ENCODE peak calls at places on chromosomes 16 and 17, in six cellular contexts. One of them, this sample, is unnamed.
A peak's percentile ranks its signal among the peaks of the same experiment; 100 is the strongest.

GRCh38 chr16:28183441-28183840 is 28.3 kb downstream of the XPO6 start:
- DNase-seq in GM23338: no peak
- DNase-seq in breast epithelium: no peak
- DNase-seq in transverse colon: no peak
- DNase-seq in HCT116: no peak
- DNase-seq in prostate gland: no peak
- DNase-seq in this sample: no peak

GRCh38 chr17:15744885-15745284 is 12.8 kb downstream of the TBC1D26 start:
- DNase-seq in GM23338: peak; percentile 17
- DNase-seq in breast epithelium: no peak
- DNase-seq in transverse colon: no peak
- DNase-seq in HCT116: no peak
- DNase-seq in prostate gland: no peak
- DNase-seq in this sample: no peak

GRCh38 chr17:18891541-18891940 is 33.6 kb downstream of the PRPSAP2 start:
- DNase-seq in GM23338: no peak
- DNase-seq in breast epithelium: no peak
- DNase-seq in transverse colon: no peak
- DNase-seq in HCT116: no peak
- DNase-seq in prostate gland: no peak
- DNase-seq in this sample: no peak

GRCh38 chr17:7438656-7439460 is 454 bp upstream of the FGF11 start:
- DNase-seq in GM23338: no peak
- DNase-seq in breast epithelium: no peak
- DNase-seq in transverse colon: no peak
- DNase-seq in HCT116: no peak
- DNase-seq in prostate gland: no peak
- DNase-seq in this sample: no peak

GRCh38 chr16:12188674-12189249 is 212.2 kb downstream of the SNX29 start:
- DNase-seq in GM23338: no peak
- DNase-seq in breast epithelium: no peak
- DNase-seq in transverse colon: peak; percentile 41
- DNase-seq in HCT116: no peak
- DNase-seq in prostate gland: no peak
- DNase-seq in this sample: no peak

GRCh38 chr16:75555213-75555706 is 792 bp downstream of the TMEM231 start:
- DNase-seq in GM23338: peak; percentile 98
- DNase-seq in breast epithelium: peak; percentile 74
- DNase-seq in transverse colon: peak; percentile 82
- DNase-seq in HCT116: peak; percentile 86
- DNase-seq in prostate gland: peak; percentile 73
- DNase-seq in this sample: no peak

GRCh38 chr17:56441331-56441730 is 152.2 kb upstream of the NOG start:
- DNase-seq in GM23338: no peak
- DNase-seq in breast epithelium: no peak
- DNase-seq in transverse colon: no peak
- DNase-seq in HCT116: no peak
- DNase-seq in prostate gland: no peak
- DNase-seq in this sample: no peak

GRCh38 chr17:499836-500543 is 147.4 kb upstream of the RPH3AL start:
- DNase-seq in GM23338: peak; percentile 23
- DNase-seq in breast epithelium: no peak
- DNase-seq in transverse colon: no peak
- DNase-seq in HCT116: no peak
- DNase-seq in prostate gland: no peak
- DNase-seq in this sample: no peak

GRCh38 chr16:17194190-17194780 is 276.5 kb downstream of the XYLT1 start:
- DNase-seq in GM23338: peak; percentile 88
- DNase-seq in breast epithelium: no peak
- DNase-seq in transverse colon: peak; percentile 65
- DNase-seq in HCT116: peak; percentile 24
- DNase-seq in prostate gland: peak; percentile 14
- DNase-seq in this sample: no peak

GRCh38 chr17:69179227-69179952 is 37.7 kb upstream of the ABCA6 start:
- DNase-seq in GM23338: peak; percentile 8
- DNase-seq in breast epithelium: no peak
- DNase-seq in transverse colon: no peak
- DNase-seq in HCT116: no peak
- DNase-seq in prostate gland: no peak
- DNase-seq in this sample: no peak

GRCh38 chr16:10609410-10609774 is 29.0 kb upstream of the EMP2 start:
- DNase-seq in GM23338: no peak
- DNase-seq in breast epithelium: no peak
- DNase-seq in transverse colon: no peak
- DNase-seq in HCT116: no peak
- DNase-seq in prostate gland: no peak
- DNase-seq in this sample: no peak

GRCh38 chr16:84896847-84897246 is 77.1 kb downstream of the CRISPLD2 start:
- DNase-seq in GM23338: peak; percentile 34
- DNase-seq in breast epithelium: no peak
- DNase-seq in transverse colon: no peak
- DNase-seq in HCT116: no peak
- DNase-seq in prostate gland: no peak
- DNase-seq in this sample: no peak

GRCh38 chr17:46943511-46944393 is 20.8 kb downstream of the GOSR2 start:
- DNase-seq in GM23338: peak; percentile 67
- DNase-seq in breast epithelium: no peak
- DNase-seq in transverse colon: no peak
- DNase-seq in HCT116: no peak
- DNase-seq in prostate gland: no peak
- DNase-seq in this sample: no peak

GRCh38 chr17:12296120-12296727 is 275.5 kb downstream of the MAP2K4 start:
- DNase-seq in GM23338: peak; percentile 32
- DNase-seq in breast epithelium: no peak
- DNase-seq in transverse colon: no peak
- DNase-seq in HCT116: no peak
- DNase-seq in prostate gland: no peak
- DNase-seq in this sample: no peak

GRCh38 chr17:76912585-76912984 is 44.4 kb downstream of the MGAT5B start:
- DNase-seq in GM23338: no peak
- DNase-seq in breast epithelium: no peak
- DNase-seq in transverse colon: no peak
- DNase-seq in HCT116: no peak
- DNase-seq in prostate gland: no peak
- DNase-seq in this sample: no peak

GRCh38 chr17:78330570-78331224 is 29.2 kb downstream of the SOCS3 start:
- DNase-seq in GM23338: no peak
- DNase-seq in breast epithelium: no peak
- DNase-seq in transverse colon: peak; percentile 44
- DNase-seq in HCT116: peak; percentile 67
- DNase-seq in prostate gland: no peak
- DNase-seq in this sample: no peak

GRCh38 chr17:8939496-8940334 is 25.8 kb downstream of the PIK3R5 start:
- DNase-seq in GM23338: peak; percentile 10
- DNase-seq in breast epithelium: no peak
- DNase-seq in transverse colon: no peak
- DNase-seq in HCT116: no peak
- DNase-seq in prostate gland: no peak
- DNase-seq in this sample: no peak

GRCh38 chr17:17866425-17866824 is 29.6 kb upstream of the SREBF1 start:
- DNase-seq in GM23338: no peak
- DNase-seq in breast epithelium: no peak
- DNase-seq in transverse colon: no peak
- DNase-seq in HCT116: no peak
- DNase-seq in prostate gland: no peak
- DNase-seq in this sample: no peak

GRCh38 chr17:45256114-45256966 is 5.6 kb downstream of the SPATA32 start:
- DNase-seq in GM23338: peak; percentile 66
- DNase-seq in breast epithelium: no peak
- DNase-seq in transverse colon: no peak
- DNase-seq in HCT116: no peak
- DNase-seq in prostate gland: no peak
- DNase-seq in this sample: no peak

GRCh38 chr16:17266606-17267313 is 204.0 kb downstream of the XYLT1 start:
- DNase-seq in GM23338: peak; percentile 38
- DNase-seq in breast epithelium: no peak
- DNase-seq in transverse colon: peak; percentile 89
- DNase-seq in HCT116: no peak
- DNase-seq in prostate gland: no peak
- DNase-seq in this sample: no peak

GRCh38 chr16:9610727-9611126 is 519.3 kb downstream of the HAPSTR1 start:
- DNase-seq in GM23338: peak; percentile 22
- DNase-seq in breast epithelium: no peak
- DNase-seq in transverse colon: no peak
- DNase-seq in HCT116: no peak
- DNase-seq in prostate gland: no peak
- DNase-seq in this sample: no peak

GRCh38 chr16:11816123-11816522 is 19.1 kb upstream of the ZC3H7A start:
- DNase-seq in GM23338: no peak
- DNase-seq in breast epithelium: no peak
- DNase-seq in transverse colon: no peak
- DNase-seq in HCT116: no peak
- DNase-seq in prostate gland: no peak
- DNase-seq in this sample: no peak

GRCh38 chr16:67304006-67304405 is 22.5 kb downstream of the KCTD19 start:
- DNase-seq in GM23338: no peak
- DNase-seq in breast epithelium: no peak
- DNase-seq in transverse colon: no peak
- DNase-seq in HCT116: no peak
- DNase-seq in prostate gland: no peak
- DNase-seq in this sample: no peak

GRCh38 chr17:74045608-74046007 is 157.9 kb upstream of the RPL38 start:
- DNase-seq in GM23338: no peak
- DNase-seq in breast epithelium: no peak
- DNase-seq in transverse colon: no peak
- DNase-seq in HCT116: no peak
- DNase-seq in prostate gland: no peak
- DNase-seq in this sample: no peak

GRCh38 chr17:1154704-1155103 is 25.1 kb downstream of the ABR start:
- DNase-seq in GM23338: no peak
- DNase-seq in breast epithelium: no peak
- DNase-seq in transverse colon: no peak
- DNase-seq in HCT116: no peak
- DNase-seq in prostate gland: no peak
- DNase-seq in this sample: no peak

GRCh38 chr16:4261557-4262172 is 11.2 kb downstream of the TFAP4 start:
- DNase-seq in GM23338: peak; percentile 86
- DNase-seq in breast epithelium: no peak
- DNase-seq in transverse colon: peak; percentile 24
- DNase-seq in HCT116: peak; percentile 22
- DNase-seq in prostate gland: no peak
- DNase-seq in this sample: no peak

GRCh38 chr16:57036945-57037344 is 47.6 kb downstream of the NLRC5 start:
- DNase-seq in GM23338: no peak
- DNase-seq in breast epithelium: no peak
- DNase-seq in transverse colon: no peak
- DNase-seq in HCT116: no peak
- DNase-seq in prostate gland: no peak
- DNase-seq in this sample: no peak

GRCh38 chr17:17313350-17313991 is 10.3 kb downstream of the NT5M start:
- DNase-seq in GM23338: peak; percentile 89
- DNase-seq in breast epithelium: peak; percentile 35
- DNase-seq in transverse colon: peak; percentile 70
- DNase-seq in HCT116: peak; percentile 31
- DNase-seq in prostate gland: peak; percentile 60
- DNase-seq in this sample: no peak

GRCh38 chr17:28700830-28701492 is 10.7 kb downstream of the PROCA1 start:
- DNase-seq in GM23338: no peak
- DNase-seq in breast epithelium: no peak
- DNase-seq in transverse colon: no peak
- DNase-seq in HCT116: no peak
- DNase-seq in prostate gland: no peak
- DNase-seq in this sample: no peak

GRCh38 chr17:81096741-81097133 is 61.8 kb downstream of the BAIAP2 start:
- DNase-seq in GM23338: no peak
- DNase-seq in breast epithelium: no peak
- DNase-seq in transverse colon: no peak
- DNase-seq in HCT116: no peak
- DNase-seq in prostate gland: no peak
- DNase-seq in this sample: no peak

GRCh38 chr17:7855643-7856080 is 796 bp downstream of the TMEM88 start:
- DNase-seq in GM23338: no peak
- DNase-seq in breast epithelium: no peak
- DNase-seq in transverse colon: no peak
- DNase-seq in HCT116: no peak
- DNase-seq in prostate gland: no peak
- DNase-seq in this sample: peak; percentile 88

GRCh38 chr17:74185786-74186185 is 17.7 kb upstream of the RPL38 start:
- DNase-seq in GM23338: no peak
- DNase-seq in breast epithelium: no peak
- DNase-seq in transverse colon: no peak
- DNase-seq in HCT116: no peak
- DNase-seq in prostate gland: no peak
- DNase-seq in this sample: no peak

GRCh38 chr17:74677558-74678466 is 34.9 kb downstream of the CD300LF start:
- DNase-seq in GM23338: peak; percentile 46
- DNase-seq in breast epithelium: no peak
- DNase-seq in transverse colon: no peak
- DNase-seq in HCT116: no peak
- DNase-seq in prostate gland: no peak
- DNase-seq in this sample: no peak

GRCh38 chr16:65002265-65002664 is 119.6 kb downstream of the CDH11 start:
- DNase-seq in GM23338: no peak
- DNase-seq in breast epithelium: no peak
- DNase-seq in transverse colon: no peak
- DNase-seq in HCT116: no peak
- DNase-seq in prostate gland: no peak
- DNase-seq in this sample: no peak

GRCh38 chr17:61406871-61407210 is 7.2 kb downstream of the TBX2 start:
- DNase-seq in GM23338: no peak
- DNase-seq in breast epithelium: no peak
- DNase-seq in transverse colon: no peak
- DNase-seq in HCT116: no peak
- DNase-seq in prostate gland: no peak
- DNase-seq in this sample: no peak

GRCh38 chr17:5078106-5079028 is at the start of gene ZFP3:
- DNase-seq in GM23338: peak; percentile 92
- DNase-seq in breast epithelium: peak; percentile 75
- DNase-seq in transverse colon: peak; percentile 90
- DNase-seq in HCT116: no peak
- DNase-seq in prostate gland: peak; percentile 75
- DNase-seq in this sample: no peak
- TF ChIP-seq POLR2AphosphoS5 in GM23338: peak; percentile 58
- TF ChIP-seq POLR2AphosphoS5 in breast epithelium: peak; percentile 52
- TF ChIP-seq POLR2AphosphoS5 in transverse colon: peak; percentile 24
- TF ChIP-seq POLR2AphosphoS5 in HCT116: no peak
- TF ChIP-seq POLR2AphosphoS5 in prostate gland: peak; percentile 67
- TF ChIP-seq POLR2AphosphoS5 in this sample: peak; percentile 81

GRCh38 chr17:31499771-31500554 is 108.5 kb downstream of the RAB11FIP4 start:
- DNase-seq in GM23338: peak; percentile 80
- DNase-seq in breast epithelium: peak; percentile 85
- DNase-seq in transverse colon: peak; percentile 36
- DNase-seq in HCT116: peak; percentile 42
- DNase-seq in prostate gland: no peak
- DNase-seq in this sample: no peak
- TF ChIP-seq POLR2AphosphoS5 in GM23338: no peak
- TF ChIP-seq POLR2AphosphoS5 in breast epithelium: no peak
- TF ChIP-seq POLR2AphosphoS5 in transverse colon: no peak
- TF ChIP-seq POLR2AphosphoS5 in HCT116: no peak
- TF ChIP-seq POLR2AphosphoS5 in prostate gland: no peak
- TF ChIP-seq POLR2AphosphoS5 in this sample: no peak

GRCh38 chr16:31063843-31064611 is 10.0 kb downstream of the ZNF668 start:
- DNase-seq in GM23338: no peak
- DNase-seq in breast epithelium: no peak
- DNase-seq in transverse colon: no peak
- DNase-seq in HCT116: no peak
- DNase-seq in prostate gland: no peak
- DNase-seq in this sample: no peak
- TF ChIP-seq POLR2AphosphoS5 in GM23338: no peak
- TF ChIP-seq POLR2AphosphoS5 in breast epithelium: no peak
- TF ChIP-seq POLR2AphosphoS5 in transverse colon: no peak
- TF ChIP-seq POLR2AphosphoS5 in HCT116: no peak
- TF ChIP-seq POLR2AphosphoS5 in prostate gland: no peak
- TF ChIP-seq POLR2AphosphoS5 in this sample: no peak

GRCh38 chr17:64148699-64149098 is 18.8 kb upstream of the ERN1 start:
- DNase-seq in GM23338: peak; percentile 14
- DNase-seq in breast epithelium: no peak
- DNase-seq in transverse colon: no peak
- DNase-seq in HCT116: no peak
- DNase-seq in prostate gland: no peak
- DNase-seq in this sample: no peak
- TF ChIP-seq POLR2AphosphoS5 in GM23338: no peak
- TF ChIP-seq POLR2AphosphoS5 in breast epithelium: peak; percentile 9
- TF ChIP-seq POLR2AphosphoS5 in transverse colon: no peak
- TF ChIP-seq POLR2AphosphoS5 in HCT116: peak; percentile 64
- TF ChIP-seq POLR2AphosphoS5 in prostate gland: no peak
- TF ChIP-seq POLR2AphosphoS5 in this sample: no peak

This sample was measured in vagina.